ENCODE peak calls at places on chromosomes 2 and 18, in five cellular contexts. K is cardiac fibroblast, T is body of pancreas, H is kidney epithelial cell, B is left lung. A is an unnamed sample.

GRCh38 chr2:37627715-37628114 is 43.7 kb downstream of the CDC42EP3 start:
- DNase-seq in K (no peak), T (no peak), H (no peak), B (no peak), A (no peak)

GRCh38 chr2:64863097-64863820 is 125.9 kb upstream of the SLC1A4 start:
- DNase-seq in K (no peak), T (no peak), H (no peak), B (no peak), A (no peak)

GRCh38 chr2:19426941-19427340 is 68.5 kb upstream of the OSR1 start:
- DNase-seq in K (peak), T (no peak), H (no peak), B (no peak), A (no peak)

GRCh38 chr2:179020156-179020750 is 29.7 kb downstream of the CCDC141 start:
- DNase-seq in K (peak), T (peak), H (no peak), B (no peak), A (no peak)

GRCh38 chr2:136207030-136207623 is 89.2 kb upstream of the CXCR4 start:
- DNase-seq in K (no peak), T (peak), H (no peak), B (peak), A (peak)

GRCh38 chr2:145623136-145623535 is 1103.2 kb upstream of the ZEB2 start:
- DNase-seq in K (peak), T (no peak), H (peak), B (no peak), A (no peak)

GRCh38 chr2:43426305-43427031 is 169.4 kb downstream of the THADA start:
- DNase-seq in K (peak), T (peak), H (peak), B (peak), A (peak)

GRCh38 chr2:46521215-46521683 is 41.9 kb downstream of the TMEM247 start:
- DNase-seq in K (peak), T (peak), H (no peak), B (peak), A (no peak)

GRCh38 chr18:63316612-63317555 is 2.7 kb downstream of the BCL2 start:
- DNase-seq in K (no peak), T (no peak), H (no peak), B (no peak), A (no peak)

GRCh38 chr18:63677490-63678225 is 16.0 kb upstream of the SERPINB3 start:
- DNase-seq in K (peak), T (no peak), H (no peak), B (no peak), A (no peak)

DNA sequence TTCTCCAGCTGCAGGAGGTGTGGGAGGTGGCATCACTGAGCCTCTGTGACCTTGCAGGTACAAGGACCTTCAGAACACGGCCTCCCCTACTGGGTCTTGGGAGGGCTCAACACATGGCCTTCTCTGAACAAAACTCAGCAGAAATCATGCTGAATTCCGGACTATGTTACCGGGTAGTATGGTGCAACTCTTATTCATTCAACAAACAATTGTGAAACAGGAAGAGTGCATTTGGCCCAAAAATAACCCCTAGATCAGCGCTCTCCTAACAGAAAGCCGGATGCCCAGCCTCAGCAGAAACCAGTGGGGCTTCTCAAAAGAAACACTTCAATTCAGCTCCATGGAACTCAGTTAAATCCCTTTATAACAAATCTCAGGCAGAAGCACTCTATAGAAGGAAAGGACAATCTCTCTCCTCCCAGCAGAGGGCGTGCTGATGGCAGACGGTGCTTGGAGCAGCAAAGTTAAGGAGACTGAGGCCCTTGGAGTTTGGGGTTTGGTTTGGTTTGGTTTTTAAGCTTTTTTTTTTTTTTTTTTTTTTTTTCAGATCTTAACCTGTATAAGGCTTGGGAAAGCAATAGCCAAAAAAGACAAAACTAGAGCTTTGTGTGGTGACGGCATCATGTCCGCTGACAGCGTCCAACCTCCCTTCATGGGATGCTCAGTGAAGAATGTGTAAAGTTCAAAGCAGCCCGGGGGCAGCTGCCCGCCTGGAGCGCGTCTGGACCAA is 104.2 kb upstream of the SALL3 start:
- DNase-seq in K (peak), T (peak), H (no peak), B (no peak), A (no peak)
- TF ChIP-seq CTCF in K (peak), T (peak), H (peak), B (peak), A (peak)

GRCh38 chr2:234074751-234075520 is 24.4 kb downstream of the SPP2 start:
- DNase-seq in K (no peak), T (no peak), H (no peak), B (no peak), A (no peak)
- H3K4me3 ChIP-seq in K (no peak), T (no peak), H (no peak), B (no peak), A (no peak)

GRCh38 chr2:191539068-191539467 is 138.9 kb upstream of the NABP1 start:
- DNase-seq in K (peak), T (peak), H (no peak), B (no peak), A (no peak)
- TF ChIP-seq CTCF in K (peak), T (peak), H (peak), B (no peak), A (peak)

DNA sequence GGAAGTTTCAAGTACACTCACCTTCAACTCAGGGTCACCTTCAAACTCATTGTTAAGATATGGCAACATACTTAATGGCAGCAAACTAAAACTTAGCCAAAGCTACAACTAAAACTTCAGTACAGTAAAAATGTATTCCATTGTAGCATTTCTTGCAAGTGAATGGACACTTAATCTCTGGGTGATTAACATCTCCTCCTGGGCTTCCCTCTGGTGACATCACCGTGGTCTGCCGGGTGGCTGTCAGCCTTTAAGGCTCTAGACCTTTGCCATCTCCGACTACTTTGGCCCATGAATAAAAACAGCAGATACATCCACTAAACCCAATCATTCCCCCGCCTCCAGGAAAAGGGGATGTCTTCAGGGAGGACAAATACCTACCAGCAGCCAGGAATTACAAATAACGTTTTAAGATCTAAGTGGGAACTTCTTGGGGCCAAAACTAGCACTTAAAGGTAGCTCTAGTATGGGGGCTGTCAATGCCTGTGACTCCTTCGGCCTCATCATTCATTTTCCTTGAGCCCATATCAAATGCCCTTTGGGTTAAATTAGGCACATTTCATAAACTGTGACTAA is 1.2 kb downstream of the TFCP2L1 start:
- DNase-seq in K (no peak), T (no peak), H (no peak), B (no peak), A (no peak)
- H3K4me3 ChIP-seq in K (no peak), T (no peak), H (peak), B (peak), A (no peak)

GRCh38 chr18:31683106-31683505 is 1.3 kb downstream of the B4GALT6 start:
- DNase-seq in K (no peak), T (no peak), H (no peak), B (no peak), A (no peak)

GRCh38 chr18:31679806-31680793 is 4.3 kb downstream of the B4GALT6 start:
- DNase-seq in K (no peak), T (no peak), H (no peak), B (no peak), A (no peak)

GRCh38 chr18:31678425-31678824 is 6.0 kb downstream of the B4GALT6 start:
- DNase-seq in K (no peak), T (no peak), H (no peak), B (no peak), A (no peak)

GRCh38 chr18:31679133-31679731 is 5.1 kb downstream of the B4GALT6 start:
- DNase-seq in K (peak), T (no peak), H (peak), B (no peak), A (no peak)

DNA sequence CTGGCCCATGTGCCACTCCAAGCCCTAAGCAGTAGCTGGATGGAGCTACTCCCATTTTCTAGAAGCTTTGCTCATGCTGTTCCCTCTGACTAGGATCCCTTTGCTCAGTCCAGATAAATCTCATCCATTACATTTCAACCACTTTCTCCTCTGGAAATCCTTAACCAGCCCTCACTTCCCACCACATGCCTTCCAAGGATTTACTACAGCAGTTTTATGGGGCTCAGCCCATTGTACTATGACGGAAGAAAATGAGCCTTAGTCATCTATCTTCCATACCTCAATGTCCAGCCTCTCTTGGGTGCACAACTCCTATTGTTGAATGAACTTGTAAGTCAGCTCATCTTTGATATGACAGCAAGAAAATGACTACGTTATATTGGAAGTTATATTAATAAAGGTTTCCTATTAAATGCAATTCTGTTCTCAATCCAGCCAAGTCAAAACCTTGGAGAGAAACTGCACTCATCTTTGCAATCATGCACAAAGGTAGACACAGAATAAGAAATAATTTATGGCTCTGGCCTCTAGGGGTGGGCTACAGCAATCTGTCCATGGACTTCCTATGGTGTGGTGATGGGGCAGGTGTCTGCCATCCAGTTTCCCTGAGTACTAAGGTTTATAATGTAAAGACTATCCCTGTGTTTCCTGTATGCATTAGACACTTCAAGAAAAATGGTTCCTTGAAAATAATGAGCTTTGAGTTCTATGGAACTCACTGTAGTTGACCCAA is 3.4 kb downstream of the B4GALT6 start:
- DNase-seq in K (peak), T (no peak), H (no peak), B (no peak), A (no peak)
- TF ChIP-seq CTCF in K (peak), T (peak), H (no peak), B (no peak), A (peak)

GRCh38 chr2:66443977-66444855 is 9.3 kb downstream of the MEIS1 start:
- DNase-seq in K (peak), T (peak), H (no peak), B (no peak), A (no peak)
- H3K4me3 ChIP-seq in K (no peak), T (peak), H (peak), B (peak), A (no peak)

DNA sequence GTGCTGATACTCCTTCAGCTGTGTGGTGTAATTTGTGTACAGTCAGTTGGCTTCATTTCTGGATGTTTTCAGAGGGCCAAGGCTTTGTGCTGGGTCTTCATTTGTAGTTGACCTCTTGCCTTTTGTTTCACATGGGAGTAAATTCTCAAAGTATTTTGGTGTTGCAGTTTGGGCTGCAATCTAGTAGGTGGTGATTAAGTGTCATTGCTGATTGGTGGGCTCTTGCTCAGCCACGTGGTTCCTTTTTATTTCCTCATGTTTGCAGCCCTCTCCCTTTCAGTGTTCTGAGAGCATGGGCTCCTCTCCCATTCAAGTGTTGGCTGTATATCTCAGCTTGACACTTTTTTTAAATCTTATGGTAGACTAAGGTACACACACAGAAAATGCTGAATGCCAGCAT is 96.8 kb downstream of the SNTG2 start:
- DNase-seq in K (peak), T (no peak), H (no peak), B (no peak), A (no peak)
- TF ChIP-seq CTCF in K (peak), T (no peak), H (peak), B (no peak), A (peak)

DNA sequence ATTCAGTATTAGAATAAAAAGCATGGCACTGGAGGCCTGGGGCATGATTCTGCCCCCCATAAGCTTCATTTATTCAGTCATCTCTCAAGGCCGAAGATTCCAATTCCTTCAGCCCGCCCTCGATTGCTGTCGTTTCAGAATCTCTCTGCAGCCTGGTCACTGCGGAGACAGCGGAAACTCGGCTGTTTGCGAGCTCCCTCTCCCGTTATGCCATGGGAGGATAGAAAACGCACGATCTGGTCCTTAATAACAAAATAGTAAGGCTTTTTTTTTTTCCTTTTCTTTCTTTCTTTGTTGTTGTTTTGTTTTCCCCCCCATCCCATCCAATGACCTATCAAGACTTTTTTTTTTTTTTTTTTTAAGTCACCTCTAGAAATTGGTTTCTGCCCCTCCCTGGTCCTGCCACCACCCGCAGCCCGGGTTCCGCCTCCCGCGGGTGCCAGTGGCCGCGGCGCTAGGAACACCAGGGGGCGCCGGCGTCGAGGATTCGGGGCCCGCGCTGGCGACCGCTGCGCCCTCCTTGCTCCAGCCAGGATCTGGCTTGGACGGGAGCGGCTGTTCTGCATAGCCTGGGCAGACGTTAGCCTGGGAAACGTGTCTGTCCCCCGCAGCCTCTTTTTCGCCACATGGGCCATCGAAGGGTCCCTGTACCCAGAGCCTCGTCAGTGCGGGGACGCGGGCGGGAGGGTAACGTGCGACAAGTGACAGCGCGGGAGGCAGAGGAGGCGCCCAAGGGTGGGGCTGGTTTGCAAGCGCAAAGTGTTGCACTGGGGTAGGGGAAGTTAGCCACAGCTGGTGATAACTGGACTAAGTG is 10.0 kb downstream of the CPLX4 start:
- DNase-seq in K (peak), T (peak), H (no peak), B (peak), A (no peak)
- H3K4me3 ChIP-seq in K (peak), T (no peak), H (no peak), B (no peak), A (peak)